ENCODE peak calls at places on chromosomes 2 and 18, in five cellular contexts. One of them, this sample, is unnamed.

GRCh38 chr2:70923378-70924015 is 12.2 kb upstream of the ATP6V1B1 start:
- ATAC-seq in naive thymus-derived CD8-positive, alpha-beta T cell: no peak
- ATAC-seq in lower lobe of right lung: no peak
- ATAC-seq in CD8-positive, alpha-beta T cell: no peak
- ATAC-seq in stimulated activated naive CD8-positive, alpha-beta T cell treated with anti-CD3 and anti-CD28 coated beads, Interleukin-15, amount 100 ng/mL, for 72 hours: peak
- ATAC-seq in this sample: no peak

GRCh38 chr18:5709476-5710095 is 165.8 kb upstream of the EPB41L3 start:
- ATAC-seq in naive thymus-derived CD8-positive, alpha-beta T cell: no peak
- ATAC-seq in lower lobe of right lung: no peak
- ATAC-seq in CD8-positive, alpha-beta T cell: no peak
- ATAC-seq in stimulated activated naive CD8-positive, alpha-beta T cell treated with anti-CD3 and anti-CD28 coated beads, Interleukin-15, amount 100 ng/mL, for 72 hours: no peak
- ATAC-seq in this sample: no peak

GRCh38 chr18:9428301-9428706 is 47.0 kb upstream of the RALBP1 start:
- ATAC-seq in naive thymus-derived CD8-positive, alpha-beta T cell: no peak
- ATAC-seq in lower lobe of right lung: peak
- ATAC-seq in CD8-positive, alpha-beta T cell: no peak
- ATAC-seq in stimulated activated naive CD8-positive, alpha-beta T cell treated with anti-CD3 and anti-CD28 coated beads, Interleukin-15, amount 100 ng/mL, for 72 hours: no peak
- ATAC-seq in this sample: no peak

GRCh38 chr18:31050635-31051034 is 8.1 kb upstream of the DSC3 start:
- ATAC-seq in naive thymus-derived CD8-positive, alpha-beta T cell: no peak
- ATAC-seq in lower lobe of right lung: no peak
- ATAC-seq in CD8-positive, alpha-beta T cell: no peak
- ATAC-seq in stimulated activated naive CD8-positive, alpha-beta T cell treated with anti-CD3 and anti-CD28 coated beads, Interleukin-15, amount 100 ng/mL, for 72 hours: no peak
- ATAC-seq in this sample: no peak

GRCh38 chr2:218999021-218999880 is 6.0 kb upstream of the CRYBA2 start:
- ATAC-seq in naive thymus-derived CD8-positive, alpha-beta T cell: no peak
- ATAC-seq in lower lobe of right lung: no peak
- ATAC-seq in CD8-positive, alpha-beta T cell: no peak
- ATAC-seq in stimulated activated naive CD8-positive, alpha-beta T cell treated with anti-CD3 and anti-CD28 coated beads, Interleukin-15, amount 100 ng/mL, for 72 hours: no peak
- ATAC-seq in this sample: no peak

GRCh38 chr2:69993708-69994107 is 32.3 kb upstream of the ASPRV1 start:
- ATAC-seq in naive thymus-derived CD8-positive, alpha-beta T cell: no peak
- ATAC-seq in lower lobe of right lung: no peak
- ATAC-seq in CD8-positive, alpha-beta T cell: no peak
- ATAC-seq in stimulated activated naive CD8-positive, alpha-beta T cell treated with anti-CD3 and anti-CD28 coated beads, Interleukin-15, amount 100 ng/mL, for 72 hours: no peak
- ATAC-seq in this sample: no peak

GRCh38 chr18:32920796-32921787 is 148.3 kb upstream of the KLHL14 start:
- ATAC-seq in naive thymus-derived CD8-positive, alpha-beta T cell: no peak
- ATAC-seq in lower lobe of right lung: no peak
- ATAC-seq in CD8-positive, alpha-beta T cell: no peak
- ATAC-seq in stimulated activated naive CD8-positive, alpha-beta T cell treated with anti-CD3 and anti-CD28 coated beads, Interleukin-15, amount 100 ng/mL, for 72 hours: no peak
- ATAC-seq in this sample: no peak

GRCh38 chr18:363327-364115 is 95.7 kb upstream of the THOC1 start:
- ATAC-seq in naive thymus-derived CD8-positive, alpha-beta T cell: no peak
- ATAC-seq in lower lobe of right lung: no peak
- ATAC-seq in CD8-positive, alpha-beta T cell: no peak
- ATAC-seq in stimulated activated naive CD8-positive, alpha-beta T cell treated with anti-CD3 and anti-CD28 coated beads, Interleukin-15, amount 100 ng/mL, for 72 hours: no peak
- ATAC-seq in this sample: no peak

GRCh38 chr18:79438581-79438980 is 42.9 kb downstream of the NFATC1 start:
- ATAC-seq in naive thymus-derived CD8-positive, alpha-beta T cell: no peak
- ATAC-seq in lower lobe of right lung: no peak
- ATAC-seq in CD8-positive, alpha-beta T cell: no peak
- ATAC-seq in stimulated activated naive CD8-positive, alpha-beta T cell treated with anti-CD3 and anti-CD28 coated beads, Interleukin-15, amount 100 ng/mL, for 72 hours: no peak
- ATAC-seq in this sample: no peak